ENCODE peak calls at places on chromosomes 3 and 15, in five cellular contexts. H is HepG2, J is SK-N-SH, R is GM12878, O is K562. Q is an unnamed sample.
A peak's percentile ranks its signal among the peaks of the same experiment; 100 is the strongest.

GRCh38 chr3:188941103-188941502 is 230.7 kb upstream of the TPRG1 start:
- DNase-seq in H (no peak), J (no peak), R (no peak), O (no peak), Q (no peak)

GRCh38 chr15:38242055-38242454 is 10.6 kb upstream of the SPRED1 start:
- DNase-seq in H (no peak), J (no peak), R (peak; percentile 32), O (no peak), Q (no peak)

GRCh38 chr15:95590533-95591044 is 739.9 kb upstream of the NR2F2 start:
- DNase-seq in H (no peak), J (no peak), R (no peak), O (no peak), Q (no peak)

GRCh38 chr3:58800032-58800431 is 133.5 kb upstream of the FAM3D start:
- DNase-seq in H (no peak), J (no peak), R (no peak), O (no peak), Q (no peak)

GRCh38 chr3:73580343-73580742 is 44.4 kb downstream of the PDZRN3 start:
- DNase-seq in H (no peak), J (no peak), R (no peak), O (no peak), Q (no peak)

GRCh38 chr15:41205315-41205714 is 25.2 kb downstream of the EXD1 start:
- DNase-seq in H (no peak), J (no peak), R (no peak), O (no peak), Q (no peak)

GRCh38 chr3:169144691-169145090 is 518.8 kb downstream of the MECOM start:
- DNase-seq in H (no peak), J (no peak), R (no peak), O (no peak), Q (no peak)

GRCh38 chr15:78007211-78007956 is 70.1 kb downstream of the TBC1D2B start:
- DNase-seq in H (no peak), J (no peak), R (no peak), O (no peak), Q (no peak)

GRCh38 chr15:91537868-91538267 is 315.6 kb upstream of the SLCO3A1 start:
- DNase-seq in H (no peak), J (no peak), R (no peak), O (no peak), Q (no peak)

DNA sequence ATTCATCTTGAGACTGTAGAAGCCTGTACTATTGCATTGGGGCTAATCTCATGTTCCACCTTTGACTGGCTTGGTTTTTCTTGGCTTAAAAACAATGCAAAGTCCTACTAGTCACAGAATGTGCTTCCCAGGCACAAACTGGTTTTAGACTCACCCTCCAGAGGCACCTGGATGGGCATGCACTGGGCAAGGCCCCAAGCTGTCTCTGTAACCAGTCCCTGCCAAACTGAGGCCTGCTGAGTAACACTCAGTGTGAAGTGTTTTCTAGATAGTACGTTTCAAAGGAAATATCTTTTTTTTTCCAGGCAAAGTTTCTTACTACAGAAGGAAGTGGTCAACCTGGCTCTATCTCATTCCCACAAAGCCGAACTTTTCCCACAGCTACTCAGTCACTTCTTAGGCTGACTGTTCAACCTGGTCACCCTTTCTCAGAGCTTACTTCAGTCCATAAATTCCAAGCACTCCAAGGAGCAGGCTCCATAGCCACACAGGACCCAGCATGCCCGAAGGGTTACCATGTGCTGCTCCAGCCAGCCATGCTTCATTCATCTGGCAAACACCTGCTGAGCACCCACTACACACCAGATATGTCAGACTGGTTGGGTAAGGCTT is 57.4 kb downstream of the NPTN start:
- DNase-seq in H (no peak), J (no peak), R (no peak), O (no peak), Q (no peak)
- TF ChIP-seq POLR2AphosphoS5 in H (no peak), J (no peak), R (no peak), O (no peak), Q (no peak)

GRCh38 chr3:110180733-110181132 is 843.4 kb upstream of the DPPA4 start:
- DNase-seq in H (no peak), J (no peak), R (no peak), O (no peak), Q (no peak)

GRCh38 chr3:110174908-110175307 is 837.6 kb upstream of the DPPA4 start:
- DNase-seq in H (no peak), J (no peak), R (no peak), O (no peak), Q (no peak)

GRCh38 chr3:110178965-110179364 is 841.6 kb upstream of the DPPA4 start:
- DNase-seq in H (no peak), J (no peak), R (no peak), O (no peak), Q (no peak)
- TF ChIP-seq REST in H (no peak), J (no peak), R (no peak), O (no peak), Q (no peak)

GRCh38 chr3:122268257-122269024 is 56.6 kb upstream of the CSTA start:
- DNase-seq in H (no peak), J (no peak), R (no peak), O (no peak), Q (no peak)
- TF ChIP-seq GABPA in H (no peak), J (no peak), R (no peak), O (no peak), Q (no peak)

GRCh38 chr3:152960684-152961083 is 125.8 kb downstream of the P2RY1 start:
- DNase-seq in H (peak; percentile 47), J (no peak), R (no peak), O (no peak), Q (no peak)

GRCh38 chr3:152961323-152961722 is 126.4 kb downstream of the P2RY1 start:
- DNase-seq in H (peak; percentile 19), J (peak; percentile 8), R (peak; percentile 5), O (peak; percentile 40), Q (no peak)

GRCh38 chr3:152957488-152957887 is 122.6 kb downstream of the P2RY1 start:
- DNase-seq in H (no peak), J (no peak), R (no peak), O (no peak), Q (no peak)
- TF ChIP-seq POLR2AphosphoS5 in H (no peak), J (no peak), R (no peak), O (no peak), Q (no peak)

Q was measured in HL-60.